ENCODE peak calls at places on chromosome 1, in seven cellular contexts. H is adrenal gland; B is HCT116; N is neural progenitor cell; E is CD8-positive, alpha-beta T cell; P is tibial nerve; U is AG09309. Z is an unnamed sample.

GRCh38 chr1:168628807-168629206 is 52.4 kb downstream of the XCL1 start:
- DNase-seq in H (no peak), B (peak), N (no peak), E (no peak), P (no peak), U (no peak), Z (peak)

GRCh38 chr1:63662846-63663245 is 69.6 kb downstream of the PGM1 start:
- DNase-seq in H (no peak), B (peak), N (no peak), E (no peak), P (no peak), U (no peak), Z (peak)

GRCh38 chr1:100734716-100735115 is 15.2 kb downstream of the VCAM1 start:
- DNase-seq in H (no peak), B (no peak), N (no peak), E (no peak), P (no peak), U (peak), Z (peak)

GRCh38 chr1:208132287-208132882 is 111.8 kb downstream of the PLXNA2 start:
- DNase-seq in H (peak), B (peak), N (peak), E (peak), P (peak), U (peak), Z (peak)

GRCh38 chr1:12597792-12598191 is 20.2 kb downstream of the DHRS3 start:
- DNase-seq in H (peak), B (no peak), N (no peak), E (no peak), P (no peak), U (no peak), Z (no peak)

GRCh38 chr1:96346708-96347107 is 374.9 kb upstream of the PTBP2 start:
- DNase-seq in H (no peak), B (no peak), N (no peak), E (no peak), P (no peak), U (no peak), Z (no peak)

GRCh38 chr1:167328762-167329483 is 108.2 kb downstream of the POU2F1 start:
- DNase-seq in H (no peak), B (no peak), N (peak), E (no peak), P (no peak), U (no peak), Z (peak)

GRCh38 chr1:183776731-183777130 is 28.2 kb upstream of the RGL1 start:
- DNase-seq in H (no peak), B (no peak), N (no peak), E (no peak), P (no peak), U (no peak), Z (no peak)

GRCh38 chr1:166170726-166171125 is 3.9 kb upstream of the FAM78B start:
- DNase-seq in H (no peak), B (peak), N (no peak), E (no peak), P (no peak), U (no peak), Z (no peak)

GRCh38 chr1:106924360-106924759 is 132.1 kb upstream of the PRMT6 start:
- DNase-seq in H (no peak), B (no peak), N (peak), E (no peak), P (no peak), U (no peak), Z (peak)

GRCh38 chr1:147851149-147851548 is 51.4 kb upstream of the GJA8 start:
- DNase-seq in H (no peak), B (no peak), N (no peak), E (no peak), P (no peak), U (no peak), Z (peak)

GRCh38 chr1:245541389-245541788 is 386.6 kb downstream of the KIF26B start:
- DNase-seq in H (no peak), B (no peak), N (no peak), E (no peak), P (no peak), U (peak), Z (no peak)

GRCh38 chr1:114075546-114076249 is 78.0 kb downstream of the SYT6 start:
- DNase-seq in H (no peak), B (no peak), N (peak), E (no peak), P (no peak), U (no peak), Z (no peak)

GRCh38 chr1:212561501-212561931 is 47.0 kb upstream of the ATF3 start:
- DNase-seq in H (peak), B (peak), N (no peak), E (no peak), P (no peak), U (no peak), Z (peak)

GRCh38 chr1:180211156-180211859 is 18.8 kb upstream of the LHX4 start:
- DNase-seq in H (no peak), B (no peak), N (no peak), E (no peak), P (no peak), U (no peak), Z (no peak)

GRCh38 chr1:39845569-39846566 is 37.4 kb downstream of the TRIT1 start:
- DNase-seq in H (peak), B (no peak), N (no peak), E (peak), P (peak), U (peak), Z (peak)

GRCh38 chr1:30378023-30378596 is 345.3 kb downstream of the MATN1 start:
- DNase-seq in H (no peak), B (no peak), N (no peak), E (no peak), P (no peak), U (no peak), Z (no peak)

GRCh38 chr1:79005945-79006344 is 585 bp downstream of the ADGRL4 start:
- DNase-seq in H (no peak), B (no peak), N (peak), E (no peak), P (no peak), U (no peak), Z (peak)

DNA sequence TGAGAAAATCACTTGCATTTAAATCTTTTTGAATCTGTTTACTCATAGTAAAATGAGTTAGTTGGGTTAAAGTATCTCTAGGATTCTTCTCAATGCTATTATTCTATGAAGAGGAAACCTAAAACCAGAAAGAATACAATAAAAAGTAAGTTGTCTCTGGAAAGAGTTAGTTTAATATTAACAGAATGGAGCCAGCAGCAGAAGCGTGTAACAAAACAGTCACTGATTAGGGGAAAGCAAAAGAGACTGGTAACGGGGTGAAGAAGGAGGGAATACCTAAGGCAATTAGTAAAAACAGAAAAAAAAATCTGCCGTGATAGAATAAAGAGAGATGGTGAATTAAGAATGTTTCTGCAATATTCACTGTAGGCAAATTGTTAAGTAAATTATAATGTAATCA is 60.0 kb downstream of the NRDC start:
- DNase-seq in H (no peak), B (no peak), N (no peak), E (no peak), P (no peak), U (no peak), Z (no peak)
- H3K4me3 ChIP-seq in H (no peak), B (no peak), N (no peak), E (no peak), P (no peak), U (no peak), Z (no peak)

DNA sequence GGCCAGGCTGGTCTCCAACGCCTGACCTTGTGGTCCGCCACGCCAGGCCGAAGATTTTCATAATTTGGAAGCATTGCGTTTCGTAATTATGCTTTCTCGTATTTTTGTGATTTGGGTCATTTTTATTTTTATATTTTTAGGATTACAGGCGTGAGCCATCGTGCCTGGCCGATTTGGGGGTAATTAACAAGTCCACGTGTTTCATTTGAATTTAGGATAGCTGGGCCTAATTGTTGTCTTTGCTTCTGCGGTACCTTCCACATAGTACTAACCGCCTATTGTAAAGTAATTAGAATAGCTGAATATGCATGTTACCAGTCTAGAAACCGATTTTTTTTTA is 1.0 kb downstream of the RCC1 start:
- DNase-seq in H (no peak), B (no peak), N (no peak), E (no peak), P (no peak), U (no peak), Z (no peak)
- TF ChIP-seq CTCF in H (no peak), B (no peak), N (no peak), E (no peak), P (no peak), U (no peak), Z (no peak)

GRCh38 chr1:234975941-234976871 is 152.4 kb downstream of the TOMM20 start:
- DNase-seq in H (peak), B (no peak), N (no peak), E (no peak), P (no peak), U (no peak), Z (no peak)
- H3K4me3 ChIP-seq in H (no peak), B (no peak), N (no peak), E (no peak), P (no peak), U (no peak), Z (no peak)

GRCh38 chr1:155934933-155935590 is 849 bp upstream of the KHDC4 start:
- DNase-seq in H (no peak), B (no peak), N (no peak), E (no peak), P (no peak), U (no peak), Z (no peak)

GRCh38 chr1:155933591-155934096 is 569 bp downstream of the KHDC4 start:
- DNase-seq in H (no peak), B (no peak), N (no peak), E (no peak), P (no peak), U (no peak), Z (no peak)

GRCh38 chr1:155932487-155932886 is 1.7 kb downstream of the KHDC4 start:
- DNase-seq in H (no peak), B (no peak), N (no peak), E (no peak), P (no peak), U (no peak), Z (peak)

GRCh38 chr1:155932085-155932484 is 2.1 kb downstream of the KHDC4 start:
- DNase-seq in H (no peak), B (no peak), N (no peak), E (no peak), P (no peak), U (no peak), Z (no peak)

DNA sequence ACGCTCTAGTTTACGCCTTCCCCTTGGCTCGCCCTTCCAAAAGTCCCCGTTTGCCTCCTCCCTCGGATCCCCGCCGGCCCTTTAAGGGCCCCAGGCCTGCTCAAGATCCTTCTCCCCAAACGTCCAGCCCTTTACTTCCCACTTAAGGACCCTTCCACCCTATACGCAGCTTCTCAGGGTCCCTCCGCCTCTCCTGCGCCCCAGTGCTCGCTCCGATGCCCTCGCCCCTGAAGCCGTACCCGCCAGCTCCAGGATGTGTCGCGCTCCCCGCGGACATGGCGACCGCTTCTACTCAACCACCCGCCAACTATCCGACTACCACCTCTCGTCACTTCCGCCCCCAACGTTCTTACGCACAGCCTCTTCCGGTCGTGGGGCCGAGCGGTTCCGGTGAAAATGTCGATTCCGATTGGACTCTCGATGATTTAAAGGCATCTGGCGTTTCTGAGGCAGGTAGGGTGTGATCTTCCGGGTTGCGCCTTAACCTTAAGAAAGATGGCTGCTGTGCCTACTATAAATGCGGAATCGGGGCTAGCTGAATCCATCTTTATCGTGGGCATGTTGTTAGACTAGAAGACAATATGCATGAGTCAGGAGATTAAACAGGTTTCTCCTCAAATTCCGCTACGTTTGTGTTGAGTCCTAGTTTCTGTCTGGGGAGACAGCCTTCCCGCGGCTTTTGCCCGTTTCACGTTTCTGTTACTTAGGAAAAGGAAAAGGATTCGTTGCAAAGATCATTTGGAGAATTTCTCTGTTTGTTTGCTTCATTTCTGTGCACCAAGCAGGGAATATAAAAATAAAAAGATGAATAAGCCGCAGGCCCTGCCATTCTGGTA is at the start of gene KHDC4:
- DNase-seq in H (peak), B (peak), N (peak), E (peak), P (peak), U (peak), Z (peak)
- TF ChIP-seq CTCF in H (no peak), B (no peak), N (no peak), E (peak), P (peak), U (no peak), Z (no peak)

DNA sequence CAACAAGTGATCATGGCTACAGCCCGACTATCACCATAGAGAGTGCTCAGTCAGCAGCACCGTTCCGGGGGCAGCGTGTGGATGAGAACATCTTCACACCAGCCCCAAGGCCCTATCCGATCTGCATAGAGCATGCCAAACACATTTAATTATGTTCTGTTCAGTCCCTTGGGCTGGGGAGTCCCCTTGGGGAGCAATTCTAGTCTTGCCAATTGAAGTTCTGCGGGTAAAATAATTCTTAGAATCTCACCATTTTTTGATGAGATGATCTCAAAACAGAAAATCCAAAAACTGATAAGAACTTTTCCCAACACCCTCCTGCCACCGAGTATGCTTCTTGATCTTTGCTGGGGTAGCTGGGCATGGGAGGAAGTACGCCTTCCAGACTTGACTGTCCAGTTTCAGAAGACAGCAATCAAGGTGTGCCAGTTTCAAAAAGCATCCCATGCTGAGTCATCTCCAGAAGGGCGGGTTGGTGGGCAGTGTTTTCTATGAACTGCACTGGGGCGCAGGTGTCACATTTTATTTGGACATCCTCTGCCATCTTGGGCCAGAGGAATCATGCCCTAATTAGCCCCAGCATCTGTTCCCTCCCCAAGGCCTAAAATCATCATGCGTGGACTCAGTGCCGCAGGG is 20.8 kb upstream of the PTPRF start:
- DNase-seq in H (no peak), B (no peak), N (no peak), E (no peak), P (no peak), U (no peak), Z (no peak)
- H3K4me3 ChIP-seq in H (no peak), B (no peak), N (no peak), E (no peak), P (no peak), U (no peak), Z (no peak)

GRCh38 chr1:3711780-3712451 is 40.3 kb upstream of the CCDC27 start:
- DNase-seq in H (no peak), B (no peak), N (no peak), E (no peak), P (no peak), U (no peak), Z (no peak)

GRCh38 chr1:3711381-3711779 is 40.9 kb upstream of the CCDC27 start:
- DNase-seq in H (no peak), B (no peak), N (no peak), E (no peak), P (no peak), U (no peak), Z (no peak)

GRCh38 chr1:3707939-3708328 is 44.3 kb upstream of the CCDC27 start:
- DNase-seq in H (no peak), B (no peak), N (no peak), E (no peak), P (no peak), U (no peak), Z (no peak)

GRCh38 chr1:3708696-3709246 is 43.5 kb upstream of the CCDC27 start:
- DNase-seq in H (no peak), B (no peak), N (peak), E (no peak), P (no peak), U (no peak), Z (no peak)

GRCh38 chr1:3710251-3710650 is 42.0 kb upstream of the CCDC27 start:
- DNase-seq in H (no peak), B (no peak), N (no peak), E (no peak), P (no peak), U (no peak), Z (no peak)
- TF ChIP-seq CTCF in H (no peak), B (no peak), N (no peak), E (no peak), P (no peak), U (no peak), Z (no peak)

GRCh38 chr1:115655916-115656315 is 14.1 kb downstream of the VANGL1 start:
- DNase-seq in H (no peak), B (no peak), N (no peak), E (no peak), P (no peak), U (no peak), Z (no peak)
- H3K4me3 ChIP-seq in H (no peak), B (no peak), N (no peak), E (no peak), P (no peak), U (no peak), Z (no peak)

GRCh38 chr1:227447531-227447990 is 115.8 kb upstream of the ZNF678 start:
- DNase-seq in H (peak), B (no peak), N (peak), E (no peak), P (no peak), U (peak), Z (peak)
- TF ChIP-seq CTCF in H (peak), B (no peak), N (peak), E (no peak), P (no peak), U (peak), Z (peak)